ENCODE peak calls at places on chromosomes 4 and X, in nine cellular contexts. T, H, X, G, D, A, S, V and N are unnamed samples.

GRCh38 chr4:181646864-181647263 is 596.3 kb upstream of the TENM3 start:
- DNase-seq in A (no peak), D (no peak), V (no peak), G (peak), T (no peak), S (no peak), X (no peak), H (peak), N (no peak)

GRCh38 chr4:185280608-185281007 is 71.2 kb downstream of the SNX25 start:
- DNase-seq in H (no peak), G (no peak), A (no peak), T (no peak), X (no peak), V (no peak), D (no peak), S (no peak), N (no peak)

GRCh38 chrX:25650216-25650615 is 487.9 kb upstream of the MAGEB18 start:
- DNase-seq in H (no peak), S (no peak), V (no peak), G (no peak), A (no peak), D (no peak), T (no peak), X (no peak), N (no peak)

GRCh38 chr4:60582167-60582566 is 618.0 kb upstream of the ADGRL3 start:
- DNase-seq in V (no peak), S (no peak), T (no peak), H (no peak), D (no peak), G (no peak), X (no peak), A (no peak), N (no peak)

GRCh38 chrX:36978886-36979285 is 29.3 kb upstream of the FAM47C start:
- DNase-seq in G (no peak), D (no peak), T (no peak), S (no peak), A (no peak), H (peak), X (no peak), V (no peak), N (no peak)

GRCh38 chrX:71996826-71997225 is 86.2 kb downstream of the NHSL2 start:
- DNase-seq in D (no peak), G (no peak), H (peak), S (no peak), V (no peak), A (no peak), X (no peak), T (no peak), N (no peak)

GRCh38 chr4:8727546-8728510 is 135.3 kb downstream of the CPZ start:
- DNase-seq in D (peak), A (no peak), T (peak), S (no peak), V (no peak), X (no peak), H (no peak), G (no peak), N (no peak)

GRCh38 chr4:26766142-26766541 is 94.5 kb upstream of the STIM2 start:
- DNase-seq in X (no peak), D (no peak), T (no peak), A (no peak), G (no peak), V (no peak), S (peak), H (no peak), N (no peak)

GRCh38 chr4:108031427-108032083 is 41.9 kb downstream of the HADH start:
- DNase-seq in G (no peak), T (no peak), V (no peak), S (no peak), H (peak), X (peak), A (no peak), D (no peak), N (no peak)

GRCh38 chr4:1746919-1747602 is 25.7 kb downstream of the TACC3 start:
- DNase-seq in T (no peak), A (peak), D (no peak), X (no peak), H (no peak), V (no peak), S (no peak), G (no peak), N (no peak)

GRCh38 chrX:68761086-68761485 is 67.7 kb upstream of the EFNB1 start:
- DNase-seq in S (no peak), T (no peak), D (no peak), V (no peak), A (no peak), H (no peak), X (no peak), G (no peak), N (no peak)

GRCh38 chr4:89682808-89683207 is 154.2 kb downstream of the SNCA start:
- DNase-seq in V (no peak), D (no peak), S (no peak), H (no peak), A (no peak), G (no peak), X (no peak), T (no peak), N (no peak)

GRCh38 chr4:176788971-176789370 is 3.8 kb downstream of the VEGFC start:
- DNase-seq in X (no peak), G (no peak), D (no peak), H (no peak), A (no peak), S (no peak), V (no peak), T (no peak), N (no peak)

GRCh38 chr4:111014537-111014936 is 391.7 kb upstream of the PITX2 start:
- DNase-seq in S (no peak), V (no peak), T (no peak), X (no peak), A (no peak), H (no peak), D (no peak), G (no peak), N (no peak)

GRCh38 chrX:63713510-63713909 is 71.5 kb downstream of the ARHGEF9 start:
- DNase-seq in A (no peak), H (peak), D (no peak), G (no peak), S (no peak), T (no peak), X (no peak), V (no peak), N (no peak)

GRCh38 chr4:78154972-78155371 is 97.8 kb downstream of the FRAS1 start:
- DNase-seq in S (no peak), D (no peak), X (no peak), T (no peak), A (no peak), V (no peak), G (no peak), H (no peak), N (no peak)

GRCh38 chr4:47195706-47196105 is 164.3 kb downstream of the GABRB1 start:
- DNase-seq in S (no peak), A (no peak), D (no peak), T (no peak), X (no peak), G (no peak), H (no peak), V (no peak), N (no peak)

GRCh38 chrX:38754102-38754790 is 47.0 kb upstream of the MID1IP1 start:
- DNase-seq in D (no peak), V (peak), A (peak), H (peak), G (peak), X (no peak), T (no peak), S (peak), N (no peak)